ENCODE peak calls at places on chromosomes 1 and 21, in ten cellular contexts. X is effector memory CD4-positive, alpha-beta T cell; V is astrocyte; M is cardiac muscle cell; S is dorsolateral prefrontal cortex; W is left ventricle myocardium inferior; I is vagina; K is uterus; C is body of pancreas; F is upper lobe of right lung. U is an unnamed sample.

GRCh38 chr1:173330149-173330951 is 123.2 kb upstream of the TNFSF4 start:
- DNase-seq in W (no peak), S (no peak), I (no peak), F (no peak), C (no peak), K (no peak), X (no peak), M (no peak), V (peak; percentile 85), U (peak; percentile 69)

GRCh38 chr1:173410794-173411236 is 66.3 kb upstream of the PRDX6 start:
- DNase-seq in S (no peak), V (no peak), K (no peak), F (no peak), W (no peak), X (no peak), C (no peak), M (no peak), I (no peak), U (no peak)

GRCh38 chr1:5509664-5510452 is 482.4 kb downstream of the NPHP4 start:
- DNase-seq in W (peak; percentile 57), X (peak; percentile 36), V (no peak), S (peak; percentile 69), M (peak; percentile 66), K (no peak), F (peak; percentile 81), C (peak; percentile 71), I (no peak), U (peak; percentile 16)

GRCh38 chr1:169545472-169545871 is 40.8 kb downstream of the F5 start:
- DNase-seq in I (no peak), V (no peak), C (no peak), S (no peak), F (no peak), W (no peak), X (no peak), M (no peak), K (no peak), U (no peak)

GRCh38 chr1:233367057-233367759 is 39.7 kb downstream of the MAP3K21 start:
- DNase-seq in C (no peak), X (no peak), W (no peak), M (no peak), S (no peak), F (no peak), V (peak; percentile 87), K (no peak), I (no peak), U (no peak)

GRCh38 chr1:100034465-100034864 is 64.7 kb downstream of the SLC35A3 start:
- DNase-seq in M (peak; percentile 33), V (no peak), X (no peak), F (no peak), C (no peak), W (no peak), I (no peak), S (no peak), K (no peak), U (no peak)

GRCh38 chr1:158025576-158026230 is 32.3 kb downstream of the KIRREL1 start:
- DNase-seq in V (no peak), X (no peak), I (no peak), M (no peak), F (no peak), W (no peak), K (no peak), S (no peak), C (no peak), U (no peak)

GRCh38 chr1:86419277-86419903 is 4.6 kb upstream of the CLCA2 start:
- DNase-seq in X (no peak), I (no peak), V (no peak), W (no peak), F (no peak), M (peak; percentile 43), K (no peak), C (no peak), S (no peak), U (peak; percentile 23)

GRCh38 chr1:189939967-189940366 is 537.7 kb downstream of the BRINP3 start:
- DNase-seq in W (no peak), M (no peak), C (peak; percentile 15), X (no peak), K (no peak), V (peak; percentile 72), S (no peak), I (no peak), F (no peak), U (no peak)

GRCh38 chr1:56139786-56140185 is 439.6 kb downstream of the PLPP3 start:
- DNase-seq in K (no peak), W (no peak), M (no peak), I (no peak), F (no peak), X (no peak), S (no peak), C (no peak), V (peak; percentile 38), U (no peak)

GRCh38 chr1:224524679-224525078 is 90.1 kb upstream of the WDR26 start:
- DNase-seq in V (peak; percentile 81), M (no peak), C (no peak), I (no peak), F (no peak), W (no peak), S (no peak), K (no peak), X (no peak), U (peak; percentile 76)

GRCh38 chr1:85199667-85200366 is 999 bp downstream of the SYDE2 start:
- DNase-seq in W (no peak), X (no peak), F (no peak), I (no peak), K (no peak), C (peak; percentile 47), S (no peak), M (no peak), V (no peak), U (no peak)

GRCh38 chr1:42889264-42889663 is 42.9 kb downstream of the ZNF691 start:
- DNase-seq in X (no peak), W (no peak), F (no peak), I (no peak), S (no peak), K (no peak), V (no peak), M (no peak), C (no peak), U (no peak)

GRCh38 chr21:42532466-42533181 is 19.0 kb downstream of the SLC37A1 start:
- DNase-seq in K (peak; percentile 60), W (peak; percentile 41), X (no peak), M (no peak), V (no peak), S (peak; percentile 88), I (no peak), C (peak; percentile 56), F (peak; percentile 82), U (no peak)

GRCh38 chr1:14969006-14969405 is 184.5 kb upstream of the TMEM51 start:
- DNase-seq in I (no peak), X (no peak), S (no peak), M (no peak), K (no peak), V (no peak), F (no peak), C (no peak), W (no peak), U (no peak)

GRCh38 chr1:88029142-88029541 is 654.9 kb upstream of the PKN2 start:
- DNase-seq in I (no peak), F (no peak), X (no peak), K (no peak), C (peak; percentile 29), V (no peak), S (no peak), M (peak; percentile 38), W (no peak), U (no peak)

GRCh38 chr1:19661721-19662228 is 2.9 kb upstream of the HTR6 start:
- DNase-seq in M (peak; percentile 52), K (no peak), W (no peak), I (no peak), V (no peak), X (no peak), C (peak; percentile 38), S (no peak), F (no peak), U (peak; percentile 34)

GRCh38 chr21:35206141-35207125 is 157.3 kb upstream of the RUNX1 start:
- DNase-seq in S (no peak), X (no peak), M (peak; percentile 45), F (no peak), C (peak; percentile 44), K (no peak), V (no peak), W (no peak), I (no peak), U (no peak)

GRCh38 chr1:14561014-14561693 is 37.3 kb upstream of the KAZN start:
- DNase-seq in C (no peak), V (peak; percentile 22), F (no peak), W (no peak), I (no peak), M (no peak), K (no peak), S (no peak), X (no peak), U (no peak)

GRCh38 chr1:21670059-21670881 is 1.1 kb upstream of the RAP1GAP start:
- DNase-seq in M (no peak), W (no peak), X (no peak), K (peak; percentile 10), F (no peak), C (no peak), S (no peak), V (no peak), I (no peak), U (no peak)
- H3K27me3 ChIP-seq in M (peaks cover 19% of the 10 kb centered on the region), W (peaks cover 48% of the 10 kb centered on the region), X (peaks cover 18% of the 10 kb centered on the region), K (peaks cover 19% of the 10 kb centered on the region), F (peaks cover 35% of the 10 kb centered on the region), C (no peaks in the 10 kb centered on the region), S (no peaks in the 10 kb centered on the region), V (peaks cover 35% of the 10 kb centered on the region), I (peaks cover 5% of the 10 kb centered on the region), U (peaks cover 36% of the 10 kb centered on the region)

GRCh38 chr21:45632897-45633260 is 10.6 kb upstream of the PCBP3 start:
- DNase-seq in K (no peak), X (no peak), M (no peak), F (no peak), V (no peak), I (peak; percentile 49), C (no peak), W (no peak), S (no peak), U (no peak)
- H3K27me3 ChIP-seq in K (no peaks in the 10 kb centered on the region), X (peaks cover 7% of the 10 kb centered on the region), M (no peaks in the 10 kb centered on the region), F (no peaks in the 10 kb centered on the region), V (peaks cover 2% of the 10 kb centered on the region), I (no peaks in the 10 kb centered on the region), C (no peaks in the 10 kb centered on the region), W (peaks cover 7% of the 10 kb centered on the region), S (no peaks in the 10 kb centered on the region), U (no peaks in the 10 kb centered on the region)

DNA sequence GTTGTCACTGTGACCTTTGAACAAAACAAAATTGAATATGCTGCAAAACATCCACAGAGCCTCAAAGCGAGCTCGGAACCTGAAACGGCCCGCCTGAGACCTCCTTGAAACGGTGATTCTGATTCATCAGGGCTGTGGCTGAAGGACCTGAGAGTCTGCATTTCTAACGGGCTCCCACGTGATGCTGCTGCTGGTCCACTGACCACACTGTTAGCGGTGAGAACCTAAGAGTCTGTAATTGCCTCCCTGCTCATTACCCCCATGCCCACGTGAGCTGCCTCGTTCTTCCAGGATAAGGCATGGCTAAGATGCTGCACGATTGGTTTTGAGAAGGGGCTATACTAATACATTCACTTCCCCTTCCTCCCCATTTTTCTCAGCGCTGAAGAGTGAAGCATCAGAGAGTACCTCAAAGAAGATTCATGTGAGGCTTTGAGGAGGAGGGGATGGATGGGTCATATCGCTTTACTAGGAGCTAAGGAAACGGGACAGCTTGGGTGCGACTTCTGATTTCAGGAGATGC is 9.7 kb downstream of the TLR5 start:
- DNase-seq in K (no peak), I (no peak), M (no peak), C (no peak), V (no peak), F (no peak), X (no peak), W (no peak), S (no peak), U (no peak)
- H3K27me3 ChIP-seq in K (no peaks in the 10 kb centered on the region), I (no peaks in the 10 kb centered on the region), M (peaks cover 22% of the 10 kb centered on the region), C (no peaks in the 10 kb centered on the region), V (no peaks in the 10 kb centered on the region), F (no peaks in the 10 kb centered on the region), X (no peaks in the 10 kb centered on the region), W (peaks cover 22% of the 10 kb centered on the region), S (peaks cover 15% of the 10 kb centered on the region), U (peaks cover 6% of the 10 kb centered on the region)

GRCh38 chr1:118990513-118991131 is 2.5 kb upstream of the TBX15 start:
- DNase-seq in W (no peak), K (no peak), S (no peak), V (no peak), C (no peak), F (no peak), M (no peak), I (no peak), X (no peak), U (no peak)
- H3K27me3 ChIP-seq in W (peaks cover 100% of the 10 kb centered on the region), K (peaks cover 27% of the 10 kb centered on the region), S (peaks cover 100% of the 10 kb centered on the region), V (peaks cover 97% of the 10 kb centered on the region), C (peaks cover 4% of the 10 kb centered on the region), F (peaks cover 100% of the 10 kb centered on the region), M (peaks cover 100% of the 10 kb centered on the region), I (peaks cover 30% of the 10 kb centered on the region), X (peaks cover 62% of the 10 kb centered on the region), U (no peaks in the 10 kb centered on the region)

U was measured in brain microvascular endothelial cell.